ENCODE peak calls at places on chromosome 18, in four cellular contexts. B is HepG2, I is K562, V is WTC11. L is an unnamed sample.

GRCh38 chr18:10318686-10318960 is 135.8 kb upstream of the APCDD1 start:
- DNase-seq in B (no peak), I (no peak), V (no peak), L (no peak)

GRCh38 chr18:8224576-8224975 is 384.7 kb upstream of the RAB12 start:
- DNase-seq in B (no peak), I (no peak), V (no peak), L (no peak)

GRCh38 chr18:31233550-31234306 is 71.1 kb upstream of the DSC1 start:
- DNase-seq in B (peak), I (no peak), V (no peak), L (no peak)

GRCh38 chr18:48236822-48237221 is 172.4 kb downstream of the ZBTB7C start:
- DNase-seq in B (no peak), I (no peak), V (no peak), L (no peak)

GRCh38 chr18:6546229-6546628 is 131.5 kb upstream of the L3MBTL4 start:
- DNase-seq in B (no peak), I (no peak), V (no peak), L (no peak)

GRCh38 chr18:34467059-34467458 is 242.3 kb upstream of the NOL4 start:
- DNase-seq in B (no peak), I (no peak), V (no peak), L (no peak)

GRCh38 chr18:33210575-33211189 is 229.8 kb downstream of the CCDC178 start:
- DNase-seq in B (peak), I (no peak), V (no peak), L (peak)

GRCh38 chr18:10041180-10041579 is 127.4 kb downstream of the VAPA start:
- DNase-seq in B (no peak), I (no peak), V (no peak), L (no peak)

GRCh38 chr18:12113999-12114646 is 20.5 kb downstream of the ANKRD62 start:
- DNase-seq in B (no peak), I (no peak), V (no peak), L (no peak)

GRCh38 chr18:36947820-36948348 is 119.0 kb downstream of the KIAA1328 start:
- DNase-seq in B (no peak), I (no peak), V (peak), L (no peak)

GRCh38 chr18:44862112-44862511 is 181.4 kb downstream of the SETBP1 start:
- DNase-seq in B (no peak), I (no peak), V (no peak), L (no peak)

GRCh38 chr18:31490387-31490786 is 7.6 kb upstream of the DSG2 start:
- DNase-seq in B (no peak), I (no peak), V (no peak), L (no peak)

GRCh38 chr18:31478688-31479087 is 19.3 kb upstream of the DSG2 start:
- DNase-seq in B (no peak), I (no peak), V (no peak), L (no peak)

GRCh38 chr18:74652392-74652988 is 54.8 kb downstream of the ZNF407 start:
- DNase-seq in B (peak), I (peak), V (no peak), L (peak)

GRCh38 chr18:25282922-25283703 is 68.9 kb downstream of the ZNF521 start:
- DNase-seq in B (no peak), I (no peak), V (no peak), L (no peak)

GRCh38 chr18:12679183-12679786 is 21.4 kb upstream of the SPIRE1 start:
- DNase-seq in B (no peak), I (no peak), V (no peak), L (no peak)

GRCh38 chr18:39586696-39587095 is 2021.1 kb upstream of the CELF4 start:
- DNase-seq in B (no peak), I (no peak), V (no peak), L (no peak)

GRCh38 chr18:35497334-35498197 is at the start of gene INO80C:
- DNase-seq in B (peak), I (peak), V (peak), L (peak)

GRCh38 chr18:11004294-11004693 is 145.1 kb downstream of the PIEZO2 start:
- DNase-seq in B (no peak), I (no peak), V (no peak), L (no peak)

GRCh38 chr18:54679318-54680149 is 88.5 kb downstream of the DYNAP start:
- DNase-seq in B (peak), I (peak), V (no peak), L (peak)

GRCh38 chr18:5596585-5596984 is 52.8 kb upstream of the EPB41L3 start:
- DNase-seq in B (no peak), I (no peak), V (no peak), L (no peak)

GRCh38 chr18:11407900-11408299 is 201.5 kb upstream of the SLC35G4 start:
- DNase-seq in B (no peak), I (no peak), V (no peak), L (no peak)

GRCh38 chr18:24208270-24209035 is 69.6 kb downstream of the CABYR start:
- DNase-seq in B (no peak), I (no peak), V (no peak), L (no peak)

GRCh38 chr18:68520406-68521075 is 194.4 kb downstream of the TMX3 start:
- DNase-seq in B (no peak), I (no peak), V (no peak), L (no peak)

GRCh38 chr18:54161267-54161666 is 63.2 kb downstream of the MBD2 start:
- DNase-seq in B (no peak), I (no peak), V (no peak), L (no peak)

GRCh38 chr18:69845588-69846506 is 101.8 kb downstream of the CD226 start:
- DNase-seq in B (no peak), I (no peak), V (no peak), L (peak)

GRCh38 chr18:25298853-25299274 is 53.1 kb downstream of the ZNF521 start:
- DNase-seq in B (no peak), I (peak), V (no peak), L (no peak)

GRCh38 chr18:11245889-11246288 is 96.5 kb upstream of the PIEZO2 start:
- DNase-seq in B (no peak), I (no peak), V (no peak), L (no peak)

GRCh38 chr18:44943201-44943881 is 262.7 kb downstream of the SETBP1 start:
- DNase-seq in B (no peak), I (no peak), V (peak), L (no peak)

GRCh38 chr18:76688724-76689472 is 133.5 kb upstream of the ZNF236 start:
- DNase-seq in B (no peak), I (no peak), V (no peak), L (no peak)

GRCh38 chr18:13366541-13366940 is 148.0 kb downstream of the LDLRAD4 start:
- DNase-seq in B (no peak), I (no peak), V (no peak), L (no peak)

GRCh38 chr18:31447530-31448191 is at the start of gene DSG3:
- DNase-seq in B (no peak), I (no peak), V (no peak), L (peak)

GRCh38 chr18:69838620-69839411 is 108.9 kb downstream of the CD226 start:
- DNase-seq in B (peak), I (peak), V (peak), L (peak)

DNA sequence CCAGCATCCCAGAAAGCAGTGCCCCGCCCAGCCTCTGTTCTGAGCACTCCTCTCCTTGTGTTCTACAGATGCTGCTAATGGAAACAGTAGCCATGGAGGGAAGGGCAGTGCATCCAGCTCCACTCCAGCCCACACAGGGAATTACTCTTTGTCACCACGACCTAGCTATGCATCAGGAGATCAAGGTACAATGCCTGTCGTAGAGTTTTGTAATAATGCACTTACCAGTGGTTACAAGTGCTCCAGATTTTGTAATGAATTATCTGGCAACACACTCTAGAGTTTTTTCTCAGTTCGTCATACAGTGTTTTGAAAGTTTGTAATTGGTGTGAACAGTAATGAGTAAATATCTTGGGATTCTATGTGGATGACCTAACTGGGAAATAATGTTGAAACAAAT is 161.1 kb downstream of the ESCO1 start:
- DNase-seq in B (peak), I (no peak), V (no peak), L (no peak)
- TF ChIP-seq SP1 in B (no peak), I (no peak), V (no peak), L (no peak)

GRCh38 chr18:22434973-22435608 is 17.4 kb upstream of the CTAGE1 start:
- DNase-seq in B (no peak), I (no peak), V (no peak), L (no peak)

GRCh38 chr18:22433960-22434359 is 16.2 kb upstream of the CTAGE1 start:
- DNase-seq in B (no peak), I (no peak), V (no peak), L (no peak)

GRCh38 chr18:22441638-22442037 is 23.9 kb upstream of the CTAGE1 start:
- DNase-seq in B (no peak), I (no peak), V (no peak), L (no peak)

GRCh38 chr18:22439447-22439846 is 21.7 kb upstream of the CTAGE1 start:
- DNase-seq in B (no peak), I (no peak), V (no peak), L (no peak)
- TF ChIP-seq ELF4 in B (no peak), I (no peak), V (no peak), L (no peak)

GRCh38 chr18:58116815-58117214 is 72.8 kb downstream of the NEDD4L start:
- DNase-seq in B (no peak), I (no peak), V (no peak), L (no peak)

GRCh38 chr18:58114766-58115165 is 70.7 kb downstream of the NEDD4L start:
- DNase-seq in B (no peak), I (no peak), V (no peak), L (no peak)

GRCh38 chr18:58118510-58118909 is 74.5 kb downstream of the NEDD4L start:
- DNase-seq in B (no peak), I (no peak), V (no peak), L (no peak)

GRCh38 chr18:58119819-58120218 is 75.8 kb downstream of the NEDD4L start:
- DNase-seq in B (no peak), I (no peak), V (no peak), L (no peak)

GRCh38 chr18:58117685-58118403 is 73.8 kb downstream of the NEDD4L start:
- DNase-seq in B (peak), I (peak), V (no peak), L (no peak)
- TF ChIP-seq SP1 in B (no peak), I (no peak), V (no peak), L (no peak)

DNA sequence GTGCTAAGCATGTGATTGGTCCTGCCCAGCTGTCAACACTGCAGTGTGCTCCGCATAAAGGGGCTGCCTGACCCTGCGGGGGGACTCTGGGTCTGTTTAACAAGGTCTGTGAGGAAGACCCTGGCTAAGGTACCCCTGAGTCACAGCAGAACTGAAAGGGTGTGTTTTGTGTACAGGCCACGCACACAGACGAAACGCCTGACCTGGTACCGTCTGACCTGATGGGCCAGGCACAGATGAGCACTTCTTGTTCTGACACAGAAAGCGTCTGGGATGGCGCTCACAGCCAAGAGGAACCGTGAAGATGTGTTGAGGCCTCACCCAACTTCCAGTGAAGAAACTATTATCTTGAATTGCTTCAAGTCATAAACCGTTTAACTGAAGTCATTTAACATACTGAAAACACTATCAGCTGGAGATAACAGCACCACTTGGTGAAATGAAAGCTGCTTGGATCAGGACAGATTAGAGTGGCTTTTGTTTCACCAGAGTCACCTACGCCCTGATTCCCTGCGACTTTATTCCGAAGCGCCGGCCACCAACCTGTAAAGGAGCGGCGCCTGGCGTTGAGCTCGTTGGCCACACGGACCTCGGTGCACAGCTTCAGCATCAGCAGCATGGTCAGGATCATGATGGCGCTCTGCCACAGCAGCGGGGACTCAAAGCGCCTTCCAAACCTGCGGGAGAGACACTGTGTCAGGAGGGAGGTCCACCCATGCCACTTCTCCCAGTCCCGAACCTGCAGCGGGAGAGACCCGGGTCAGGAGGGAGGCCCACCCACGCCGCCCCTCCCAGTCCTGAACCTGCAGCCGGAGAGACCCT is 8.5 kb downstream of the SLC66A2 start:
- DNase-seq in B (no peak), I (no peak), V (no peak), L (no peak)
- TF ChIP-seq ELF4 in B (no peak), I (no peak), V (no peak), L (no peak)

GRCh38 chr18:46502444-46502843 is 154.6 kb downstream of the LOXHD1 start:
- DNase-seq in B (no peak), I (peak), V (peak), L (peak)

GRCh38 chr18:46509530-46509929 is 147.5 kb downstream of the LOXHD1 start:
- DNase-seq in B (no peak), I (no peak), V (no peak), L (no peak)

GRCh38 chr18:46510386-46510785 is 146.6 kb downstream of the LOXHD1 start:
- DNase-seq in B (no peak), I (no peak), V (no peak), L (no peak)

DNA sequence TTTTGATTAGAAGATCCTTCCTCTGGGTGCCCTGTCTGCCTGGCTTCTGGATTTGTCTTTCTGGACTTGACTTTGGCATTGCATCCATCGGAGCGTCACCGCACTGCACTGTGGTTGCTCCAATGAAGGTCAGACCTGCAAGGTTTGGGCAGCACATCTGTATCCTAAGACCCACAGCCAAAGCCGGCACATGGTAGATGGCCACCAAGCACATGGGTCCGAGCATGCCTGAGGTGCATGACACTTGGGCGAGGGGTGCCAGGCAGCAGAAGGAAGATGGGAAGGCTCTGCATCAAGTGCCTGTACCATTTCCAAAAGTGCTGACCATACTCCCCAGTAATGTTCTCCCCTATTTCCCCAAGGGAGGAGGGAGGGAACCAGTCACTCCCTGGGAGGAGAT is 150.0 kb downstream of the LOXHD1 start:
- DNase-seq in B (no peak), I (peak), V (no peak), L (no peak)
- TF ChIP-seq SP1 in B (no peak), I (no peak), V (no peak), L (no peak)

GRCh38 chr18:38539373-38539772 is 973.8 kb upstream of the CELF4 start:
- DNase-seq in B (no peak), I (no peak), V (peak), L (no peak)
- TF ChIP-seq ELF4 in B (no peak), I (no peak), V (no peak), L (no peak)

GRCh38 chr18:43664487-43665008 is 387.3 kb upstream of the SYT4 start:
- DNase-seq in B (no peak), I (no peak), V (no peak), L (no peak)

GRCh38 chr18:43662657-43663056 is 385.4 kb upstream of the SYT4 start:
- DNase-seq in B (no peak), I (no peak), V (no peak), L (no peak)

GRCh38 chr18:43663159-43663558 is 385.9 kb upstream of the SYT4 start:
- DNase-seq in B (no peak), I (no peak), V (no peak), L (no peak)

GRCh38 chr18:43665239-43665788 is 388.0 kb upstream of the SYT4 start:
- DNase-seq in B (no peak), I (no peak), V (no peak), L (no peak)

GRCh38 chr18:43661570-43661969 is 384.3 kb upstream of the SYT4 start:
- DNase-seq in B (peak), I (no peak), V (peak), L (peak)
- TF ChIP-seq SP1 in B (no peak), I (no peak), V (no peak), L (no peak)

DNA sequence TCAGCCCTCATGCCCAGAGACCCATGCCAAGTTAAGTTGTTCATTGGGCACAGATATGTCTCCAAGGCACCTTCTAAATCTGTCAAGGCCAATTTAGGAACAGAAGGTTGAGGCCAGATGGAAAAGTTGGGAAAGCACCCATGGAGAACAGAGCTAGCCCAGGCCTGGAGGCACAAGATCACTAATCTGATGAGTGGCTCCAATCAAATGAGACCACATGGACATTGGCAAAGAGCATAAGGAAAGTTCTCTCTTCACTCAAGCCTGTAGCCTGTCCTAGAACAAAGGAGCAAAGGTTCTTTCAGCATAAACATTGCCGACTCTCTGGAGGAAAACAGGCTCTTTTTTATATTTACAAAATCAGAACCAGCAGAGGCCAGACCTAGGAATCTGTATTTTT is 154.8 kb downstream of the RNF152 start:
- DNase-seq in B (no peak), I (no peak), V (no peak), L (no peak)
- TF ChIP-seq ELF4 in B (no peak), I (no peak), V (no peak), L (no peak)